ENCODE peak calls at places on chromosome 7, in four cellular contexts. Z is BJ, G is type B pancreatic cell, W is fibroblast of mammary gland. A is an unnamed sample.

GRCh38 chr7:47045592-47045991 is 536.3 kb downstream of the TNS3 start:
- DNase-seq in G (no peak), W (peak; percentile 43), Z (no peak), A (no peak)

GRCh38 chr7:94378396-94378795 is 16.3 kb upstream of the COL1A2 start:
- DNase-seq in Z (no peak), G (no peak), W (no peak), A (no peak)

GRCh38 chr7:100153713-100154519 is 4.6 kb downstream of the TRAPPC14 start:
- DNase-seq in W (no peak), G (no peak), Z (no peak), A (no peak)

GRCh38 chr7:50497068-50497642 is 47.0 kb upstream of the FIGNL1 start:
- DNase-seq in Z (no peak), G (no peak), W (peak; percentile 76), A (no peak)

GRCh38 chr7:149284850-149285580 is 23.0 kb downstream of the ZNF783 start:
- DNase-seq in W (peak; percentile 81), G (peak; percentile 95), Z (peak; percentile 26), A (peak; percentile 98)

GRCh38 chr7:114889646-114890285 is 32.1 kb upstream of the MDFIC start:
- DNase-seq in W (peak; percentile 100), Z (peak; percentile 92), G (no peak), A (peak; percentile 28)

GRCh38 chr7:19984231-19984632 is 210.8 kb upstream of the TMEM196 start:
- DNase-seq in G (no peak), Z (no peak), W (no peak), A (peak; percentile 3)

GRCh38 chr7:5218564-5219360 is 28.7 kb downstream of the WIPI2 start:
- DNase-seq in G (no peak), Z (no peak), W (no peak), A (no peak)

DNA sequence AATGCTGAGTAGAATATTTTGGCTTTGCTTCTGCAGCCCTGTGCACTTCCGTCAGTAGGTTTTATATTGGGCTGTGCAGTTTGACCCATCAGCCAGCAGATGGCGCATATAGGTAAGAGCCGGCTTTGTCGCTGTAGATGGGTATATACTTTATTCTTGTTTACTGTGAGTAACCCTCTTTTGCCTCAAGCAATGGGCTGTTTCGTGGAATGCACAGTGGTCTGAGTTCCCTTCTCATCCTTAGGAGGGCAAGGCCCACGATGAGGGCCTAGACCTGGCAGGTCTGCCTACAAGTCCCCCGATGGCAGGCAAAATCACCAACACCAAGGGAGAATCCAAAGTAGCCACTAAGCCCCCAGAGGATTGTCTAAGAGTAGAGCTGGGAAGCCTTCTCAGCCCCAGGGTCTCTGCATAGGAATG is 1002.9 kb upstream of the KCND2 start:
- DNase-seq in W (peak; percentile 77), G (no peak), Z (no peak), A (peak; percentile 44)
- TF ChIP-seq CTCF in W (peak; percentile 93), G (peak; percentile 92), Z (peak; percentile 67), A (peak; percentile 83)

GRCh38 chr7:80097756-80098155 is 36.9 kb upstream of the GNAI1 start:
- DNase-seq in Z (no peak), W (peak; percentile 31), G (no peak), A (no peak)

GRCh38 chr7:80100254-80100653 is 34.4 kb upstream of the GNAI1 start:
- DNase-seq in Z (no peak), W (no peak), G (no peak), A (no peak)

GRCh38 chr7:80095545-80095944 is 39.1 kb upstream of the GNAI1 start:
- DNase-seq in W (peak; percentile 43), Z (no peak), G (no peak), A (no peak)

GRCh38 chr7:80093349-80093748 is 41.3 kb upstream of the GNAI1 start:
- DNase-seq in W (no peak), Z (no peak), G (no peak), A (no peak)

DNA sequence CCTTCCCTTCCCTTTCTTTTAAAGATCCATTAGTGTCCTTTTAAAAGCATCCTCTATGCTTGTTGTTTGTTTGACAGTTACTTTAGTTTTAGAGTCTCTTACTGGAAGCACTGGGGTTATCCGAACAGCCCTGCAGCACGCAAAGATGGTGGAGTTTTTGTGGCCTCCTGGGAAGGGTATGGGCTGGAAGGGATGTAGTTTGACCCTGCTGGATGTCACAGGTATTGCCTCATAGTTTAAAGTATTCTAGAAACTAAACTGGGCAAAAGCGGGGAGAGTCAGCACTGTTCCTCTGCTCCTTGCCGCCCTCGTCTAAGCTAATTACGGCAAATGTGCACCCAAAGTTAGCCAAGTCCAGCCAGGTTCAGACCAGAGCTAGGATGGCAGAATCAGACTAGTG is 35.8 kb upstream of the GNAI1 start:
- DNase-seq in G (no peak), Z (no peak), W (no peak), A (no peak)
- TF ChIP-seq CTCF in G (peak; percentile 56), Z (peak; percentile 35), W (peak; percentile 34), A (no peak)

GRCh38 chr7:90312745-90313144 is 8.4 kb downstream of the FAM237B start:
- DNase-seq in W (peak; percentile 30), G (no peak), Z (no peak), A (no peak)
- TF ChIP-seq CTCF in W (peak; percentile 34), G (no peak), Z (peak; percentile 26), A (peak; percentile 28)

DNA sequence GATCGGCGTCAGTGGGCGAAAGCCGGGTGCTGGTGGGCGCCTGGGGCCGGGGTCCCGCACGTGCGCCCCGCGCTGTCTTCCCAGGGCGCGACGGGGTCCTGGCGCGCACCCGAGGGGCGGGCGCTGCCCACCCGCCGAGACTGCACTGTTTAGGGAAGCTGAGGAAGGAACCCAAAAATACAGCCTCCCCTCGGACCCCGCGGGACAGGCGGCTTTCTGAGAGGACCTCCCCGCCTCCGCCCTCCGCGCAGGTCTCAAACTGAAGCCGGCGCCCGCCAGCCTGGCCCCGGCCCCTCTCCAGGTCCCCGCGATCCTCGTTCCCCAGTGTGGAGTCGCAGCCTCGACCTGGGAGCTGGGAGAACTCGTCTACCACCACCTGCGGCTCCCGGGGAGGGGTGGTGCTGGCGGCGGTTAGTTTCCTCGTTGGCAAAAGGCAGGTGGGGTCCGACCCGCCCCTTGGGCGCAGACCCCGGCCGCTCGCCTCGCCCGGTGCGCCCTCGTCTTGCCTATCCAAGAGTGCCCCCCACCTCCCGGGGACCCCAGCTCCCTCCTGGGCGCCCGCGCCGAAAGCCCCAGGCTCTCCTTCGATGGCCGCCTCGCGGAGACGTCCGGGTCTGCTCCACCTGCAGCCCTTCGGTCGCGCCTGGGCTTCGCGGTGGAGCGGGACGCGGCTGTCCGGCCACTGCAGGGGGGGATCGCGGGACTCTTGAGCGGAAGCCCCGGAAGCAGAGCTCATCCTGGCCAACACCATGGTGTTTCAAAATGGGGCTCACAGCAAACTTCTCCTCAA is 1.1 kb downstream of the EGFR start:
- DNase-seq in Z (no peak), W (no peak), G (no peak), A (no peak)
- TF ChIP-seq CTCF in Z (peak; percentile 18), W (no peak), G (peak; percentile 25), A (no peak)

GRCh38 chr7:2376351-2377154 is 21.9 kb downstream of the EIF3B start:
- DNase-seq in W (no peak), Z (no peak), G (no peak), A (no peak)

GRCh38 chr7:2381227-2381626 is 22.2 kb upstream of the CHST12 start:
- DNase-seq in G (no peak), Z (no peak), W (no peak), A (no peak)

GRCh38 chr7:2380461-2380860 is 22.9 kb upstream of the CHST12 start:
- DNase-seq in G (no peak), W (no peak), Z (no peak), A (no peak)

GRCh38 chr7:2379821-2380450 is 23.5 kb upstream of the CHST12 start:
- DNase-seq in Z (no peak), G (no peak), W (peak; percentile 14), A (no peak)

DNA sequence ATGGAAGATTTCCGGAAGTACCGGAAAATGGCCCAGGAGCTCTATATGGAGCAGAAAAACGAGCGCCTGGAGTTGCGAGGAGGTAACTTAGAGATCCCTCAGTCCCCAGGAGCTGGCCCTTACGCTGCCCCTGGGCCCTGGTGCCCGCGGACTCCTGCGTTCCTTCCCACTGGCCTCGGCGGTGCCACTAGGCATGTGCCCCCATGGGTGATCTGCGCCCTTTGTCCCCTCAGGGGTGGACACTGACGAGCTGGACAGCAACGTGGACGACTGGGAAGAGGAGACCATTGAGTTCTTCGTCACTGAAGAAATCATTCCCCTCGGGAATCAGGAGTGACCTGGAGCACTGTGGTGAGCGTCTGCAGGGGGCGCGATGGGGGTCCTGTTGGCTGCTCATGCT is 24.2 kb upstream of the CHST12 start:
- DNase-seq in G (no peak), Z (no peak), W (no peak), A (no peak)
- TF ChIP-seq CTCF in G (no peak), Z (no peak), W (no peak), A (no peak)

GRCh38 chr7:127066974-127067373 is 185.8 kb downstream of the GRM8 start:
- DNase-seq in W (no peak), G (no peak), Z (no peak), A (no peak)
- TF ChIP-seq CTCF in W (no peak), G (peak; percentile 38), Z (no peak), A (no peak)

DNA sequence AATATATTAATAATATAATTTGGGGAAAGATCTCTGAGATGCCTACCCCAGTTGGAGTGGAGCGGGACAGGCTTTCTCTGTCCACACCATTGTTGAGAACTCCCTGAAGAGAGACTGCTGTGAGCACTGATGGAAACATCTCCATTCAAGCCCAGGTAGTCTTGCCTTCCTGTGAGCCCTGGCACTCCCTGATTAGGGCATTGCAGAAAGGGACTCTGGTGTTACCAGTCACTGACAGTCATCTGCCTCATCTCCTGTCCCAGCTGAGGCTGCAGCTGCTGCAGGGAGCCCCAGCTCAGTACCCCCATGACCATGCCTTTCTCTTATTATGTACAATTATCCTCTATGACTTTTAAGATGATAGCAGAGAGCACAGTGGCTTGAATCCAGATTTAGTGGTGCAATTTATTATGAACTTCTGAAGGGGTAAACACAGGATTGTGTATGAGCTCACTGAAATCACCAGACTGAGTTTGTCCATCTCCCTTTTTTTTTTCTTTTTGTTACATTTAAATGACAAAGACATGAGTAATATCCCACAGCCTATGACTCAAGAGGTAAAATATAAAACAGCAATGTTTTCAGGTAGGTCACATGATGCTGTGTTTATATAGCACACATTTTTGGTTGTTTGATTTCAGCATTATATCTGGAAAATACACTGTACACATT is 236.9 kb downstream of the SLC25A13 start:
- DNase-seq in G (no peak), Z (peak; percentile 31), W (peak; percentile 84), A (no peak)
- TF ChIP-seq CTCF in G (no peak), Z (no peak), W (no peak), A (no peak)

DNA sequence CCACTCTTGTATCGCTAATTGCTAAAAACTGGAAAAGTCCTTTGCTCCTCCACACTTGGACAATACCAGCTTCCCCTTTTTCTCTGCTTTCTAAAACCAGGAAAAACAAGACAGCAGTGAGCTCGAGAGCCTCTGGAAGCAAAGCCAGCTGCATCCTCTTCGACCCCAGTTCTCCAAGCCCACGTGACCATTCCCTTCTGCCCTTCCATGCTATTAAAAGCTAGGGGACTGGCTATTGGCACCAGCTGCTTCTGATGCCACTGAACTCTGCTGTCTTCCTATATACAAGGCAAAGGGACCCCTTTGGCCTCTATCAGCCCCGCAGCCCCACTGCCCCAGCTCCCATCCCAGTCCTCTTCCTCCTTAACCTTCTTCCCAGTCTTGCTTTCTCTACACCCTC is 92.3 kb downstream of the SPDYE5 start:
- DNase-seq in W (no peak), Z (no peak), G (no peak), A (no peak)
- TF ChIP-seq CTCF in W (no peak), Z (no peak), G (no peak), A (no peak)

GRCh38 chr7:55050286-55050685 is 31.5 kb downstream of the EGFR start:
- DNase-seq in Z (no peak), G (no peak), W (peak; percentile 47), A (no peak)
- TF ChIP-seq CTCF in Z (peak; percentile 30), G (no peak), W (peak; percentile 8), A (no peak)